ENCODE peak calls at places on chromosomes 4 and X, in five cellular contexts. H, Z, D, Y and R are unnamed samples. For H3K4me1, the result is how much of the 10 kb centered on the place peaks cover.

GRCh38 chr4:1278336-1278670 is 11.4 kb upstream of the MAEA start:
- DNase-seq in D (no peak), Z (no peak), Y (no peak), H (peak), R (no peak)

GRCh38 chr4:53905281-53905934 is 159.0 kb downstream of the CHIC2 start:
- DNase-seq in H (no peak), D (no peak), Z (peak), Y (no peak), R (no peak)

GRCh38 chr4:1512738-1513660 is 106.8 kb upstream of the NKX1-1 start:
- DNase-seq in H (peak), D (peak), Z (peak), Y (peak), R (peak)

GRCh38 chr4:23937173-23937572 is 47.3 kb upstream of the PPARGC1A start:
- DNase-seq in H (no peak), Z (no peak), Y (no peak), D (no peak), R (no peak)

GRCh38 chrX:30888526-30889146 is 418 bp downstream of the TAB3 start:
- DNase-seq in D (no peak), H (peak), Y (no peak), Z (peak), R (no peak)

GRCh38 chrX:150926304-150926703 is 27.8 kb upstream of the CD99L2 start:
- DNase-seq in Z (no peak), D (no peak), H (no peak), Y (no peak), R (no peak)

GRCh38 chrX:152899874-152900719 is 2.2 kb downstream of the ZNF185 start:
- DNase-seq in Y (peak), Z (no peak), D (no peak), H (no peak), R (no peak)

GRCh38 chrX:47218920-47219815 is 687 bp downstream of the CDK16 start:
- DNase-seq in Z (peak), Y (peak), H (peak), D (no peak), R (peak)

GRCh38 chr4:124437853-124438495 is 274.6 kb downstream of the ANKRD50 start:
- DNase-seq in D (no peak), Y (no peak), Z (peak), H (no peak), R (no peak)

GRCh38 chrX:40105791-40106676 is 8.3 kb upstream of the BCOR start:
- DNase-seq in D (no peak), H (peak), Y (peak), Z (peak), R (peak)

GRCh38 chr4:164261831-164262230 is 492.1 kb upstream of the SMIM31 start:
- DNase-seq in Z (no peak), H (no peak), Y (no peak), D (no peak), R (no peak)

GRCh38 chr4:68324509-68325262 is 25.2 kb downstream of the YTHDC1 start:
- DNase-seq in D (no peak), H (no peak), Y (no peak), Z (no peak), R (no peak)

GRCh38 chrX:9163153-9163790 is 129.3 kb upstream of the FAM9B start:
- DNase-seq in H (no peak), D (no peak), Z (no peak), Y (no peak), R (no peak)

GRCh38 chr4:74874785-74875367 is 58.0 kb upstream of the PARM1 start:
- DNase-seq in Y (no peak), D (peak), H (peak), Z (peak), R (peak)

GRCh38 chrX:103629295-103630170 is 758 bp downstream of the TCEAL1 start:
- DNase-seq in H (peak), Y (peak), D (peak), Z (peak), R (peak)

GRCh38 chr4:180350866-180351350 is 1892.3 kb upstream of the TENM3 start:
- DNase-seq in H (no peak), Z (no peak), D (no peak), Y (no peak), R (no peak)

GRCh38 chr4:183617075-183617474 is 41.9 kb downstream of the RWDD4 start:
- DNase-seq in Z (no peak), Y (no peak), D (no peak), H (no peak), R (no peak)

GRCh38 chrX:87005183-87005582 is 512.4 kb upstream of the KLHL4 start:
- DNase-seq in D (no peak), Z (no peak), Y (no peak), H (no peak), R (no peak)

GRCh38 chr4:41039312-41039711 is 175.0 kb downstream of the APBB2 start:
- DNase-seq in Z (no peak), H (no peak), D (no peak), Y (no peak), R (no peak)

GRCh38 chr4:103720661-103721060 is 876 bp upstream of the TACR3 start:
- DNase-seq in H (no peak), Y (no peak), Z (no peak), D (no peak), R (no peak)

GRCh38 chr4:84957509-84958420 is 8.7 kb downstream of the WDFY3 start:
- DNase-seq in Y (no peak), D (no peak), H (no peak), Z (no peak), R (no peak)
- H3K4me1 ChIP-seq in Y (under half), D (under half), H (half or more), Z (under half), R (under half)

GRCh38 chrX:107684956-107685385 is 56.7 kb downstream of the PRPS1 start:
- DNase-seq in H (no peak), Z (peak), Y (no peak), D (no peak), R (no peak)
- H3K4me3 ChIP-seq in H (no peak), Z (no peak), Y (no peak), D (no peak), R (no peak)

GRCh38 chrX:119757979-119758681 is at the start of gene SOWAHD:
- DNase-seq in Z (peak), D (no peak), Y (peak), H (no peak), R (peak)
- H3K4me1 ChIP-seq in Z (under half), D (under half), Y (under half), H (under half), R (under half)

GRCh38 chr4:107908377-107908776 is 23.0 kb upstream of the CYP2U1 start:
- DNase-seq in D (no peak), Y (no peak), Z (no peak), H (no peak), R (no peak)

GRCh38 chr4:107902715-107903114 is 28.6 kb upstream of the CYP2U1 start:
- DNase-seq in Y (no peak), H (no peak), D (no peak), Z (no peak), R (no peak)

GRCh38 chr4:107901213-107901934 is 30.0 kb upstream of the CYP2U1 start:
- DNase-seq in Z (no peak), H (no peak), D (no peak), Y (no peak), R (no peak)

DNA sequence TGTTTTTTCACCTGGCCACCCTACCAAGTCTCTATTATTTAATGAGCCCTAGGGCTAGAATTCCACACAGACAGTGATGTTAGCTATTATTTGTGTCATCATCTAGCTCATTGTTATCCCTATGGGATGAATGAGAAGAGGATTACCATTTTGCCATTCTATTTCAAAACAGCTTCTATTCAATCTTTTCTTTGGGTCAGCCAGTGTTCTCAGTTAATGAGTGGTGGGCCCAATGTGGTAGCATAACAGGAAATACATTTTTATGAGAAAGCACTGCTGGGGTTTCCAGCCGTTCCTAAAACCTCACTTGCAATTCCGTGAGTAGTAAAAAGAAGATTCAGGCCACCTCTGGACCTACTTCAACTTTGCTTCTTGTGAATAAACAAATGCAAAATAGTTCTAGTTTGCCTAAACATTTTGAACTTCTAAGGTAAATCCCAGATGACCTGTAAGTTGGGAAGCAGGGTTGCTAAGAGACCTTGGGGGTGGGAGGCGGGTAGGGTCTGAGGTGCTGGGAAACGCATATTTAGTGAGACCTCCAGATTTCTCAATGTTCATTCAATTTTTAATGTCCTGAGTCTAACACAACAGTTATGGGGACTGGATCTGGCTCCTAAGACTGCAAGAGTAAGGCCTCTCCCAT is 24.8 kb upstream of the CYP2U1 start:
- DNase-seq in Z (no peak), D (no peak), Y (no peak), H (no peak), R (no peak)
- H3K4me3 ChIP-seq in Z (no peak), D (no peak), Y (no peak), H (no peak), R (no peak)

DNA sequence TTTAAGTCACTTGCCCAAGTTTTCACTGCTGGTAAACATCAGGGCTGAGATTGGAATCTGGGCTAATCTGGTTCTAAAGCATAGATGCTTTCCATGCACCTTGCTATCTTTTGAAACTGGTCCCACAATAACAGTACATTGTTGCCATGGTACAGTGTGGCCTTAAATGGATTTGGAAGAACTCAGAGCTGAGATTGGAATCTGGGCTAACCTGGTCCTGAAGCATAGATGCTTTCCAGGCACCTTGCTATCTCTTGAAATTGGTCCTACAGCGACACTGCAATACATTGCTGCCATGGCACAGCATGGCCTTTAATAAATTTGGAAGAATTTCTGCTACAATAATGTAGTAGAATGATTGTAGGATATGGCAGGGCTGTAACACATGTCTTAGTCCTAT is 28.6 kb downstream of the DAPP1 start:
- DNase-seq in Y (no peak), D (no peak), H (no peak), Z (no peak), R (no peak)
- H3K4me1 ChIP-seq in Y (under half), D (under half), H (under half), Z (under half), R (under half)

GRCh38 chrX:54494970-54495813 is 842 bp downstream of the FGD1 start:
- DNase-seq in H (no peak), Z (peak), D (no peak), Y (peak), R (no peak)
- H3K4me3 ChIP-seq in H (peak), Z (peak), D (peak), Y (peak), R (no peak)

DNA sequence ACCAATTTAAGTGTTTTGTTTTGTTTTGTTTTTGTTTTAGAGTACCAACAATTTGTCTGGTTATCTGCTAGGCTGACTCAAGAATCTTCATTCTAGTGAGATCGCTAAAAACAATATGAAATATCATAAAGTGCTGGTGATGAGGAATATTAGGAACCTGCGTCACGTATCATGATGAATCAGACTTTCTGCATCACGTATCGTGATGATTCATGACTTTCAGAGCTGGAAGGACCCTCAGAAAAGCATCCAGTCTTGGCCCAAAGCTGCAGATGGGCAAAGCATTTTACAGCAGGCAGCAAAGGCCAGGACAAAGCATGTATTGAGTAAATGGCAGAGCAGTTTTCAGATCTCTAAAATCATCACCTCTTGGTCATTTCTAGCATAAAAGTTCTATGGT is 278.0 kb upstream of the BOD1L1 start:
- DNase-seq in H (no peak), Z (no peak), Y (no peak), D (no peak), R (no peak)
- H3K4me1 ChIP-seq in H (under half), Z (under half), Y (under half), D (under half), R (under half)

GRCh38 chr4:8594097-8595038 is 1.8 kb downstream of the CPZ start:
- DNase-seq in H (peak), Y (no peak), Z (peak), D (peak), R (no peak)
- H3K4me3 ChIP-seq in H (no peak), Y (no peak), Z (no peak), D (no peak), R (no peak)